ENCODE peak calls at places on chromosomes 5 and 9, in seven cellular contexts. Q is cardiac septum, B is sigmoid colon, P is A549, K is psoas muscle, N is SK-N-SH, A is colonic mucosa. U is an unnamed sample.

GRCh38 chr5:22911019-22911418 is 57.9 kb upstream of the CDH12 start:
- DNase-seq in Q (no peak), B (no peak), P (no peak), K (no peak), N (no peak), A (no peak), U (no peak)

GRCh38 chr9:91948423-91949292 is 1.4 kb downstream of the ROR2 start:
- DNase-seq in Q (peak), B (peak), P (peak), K (peak), N (peak), A (peak), U (peak)

GRCh38 chr9:116550728-116551436 is 136.2 kb upstream of the TRIM32 start:
- DNase-seq in Q (no peak), B (no peak), P (no peak), K (peak), N (no peak), A (no peak), U (no peak)

GRCh38 chr5:130479045-130479804 is 575.0 kb downstream of the CHSY3 start:
- DNase-seq in Q (no peak), B (no peak), P (no peak), K (no peak), N (no peak), A (no peak), U (no peak)

GRCh38 chr9:133844876-133845658 is 106.9 kb upstream of the SARDH start:
- DNase-seq in Q (peak), B (peak), P (no peak), K (peak), N (peak), A (peak), U (peak)

GRCh38 chr5:133819977-133820471 is 148.4 kb downstream of the C5orf15 start:
- DNase-seq in Q (peak), B (no peak), P (no peak), K (no peak), N (no peak), A (no peak), U (no peak)

GRCh38 chr5:124783285-124783684 is 36.8 kb upstream of the ZNF608 start:
- DNase-seq in Q (no peak), B (no peak), P (no peak), K (no peak), N (no peak), A (no peak), U (no peak)

GRCh38 chr9:127825319-127826051 is 22.8 kb downstream of the FPGS start:
- DNase-seq in Q (no peak), B (peak), P (peak), K (no peak), N (peak), A (peak), U (peak)

GRCh38 chr5:139725073-139725830 is 70.4 kb upstream of the PSD2 start:
- DNase-seq in Q (no peak), B (peak), P (peak), K (peak), N (peak), A (peak), U (peak)

GRCh38 chr5:60148356-60148755 is 254.8 kb upstream of the PDE4D start:
- DNase-seq in Q (no peak), B (no peak), P (no peak), K (no peak), N (no peak), A (no peak), U (no peak)

GRCh38 chr9:132499251-132499650 is 83.2 kb upstream of the BARHL1 start:
- DNase-seq in Q (no peak), B (no peak), P (no peak), K (no peak), N (no peak), A (no peak), U (no peak)

GRCh38 chr5:10275460-10275859 is 25.4 kb downstream of the CCT5 start:
- DNase-seq in Q (no peak), B (no peak), P (no peak), K (no peak), N (no peak), A (no peak), U (no peak)

GRCh38 chr9:107593224-107593870 is 103.8 kb upstream of the KLF4 start:
- DNase-seq in Q (no peak), B (no peak), P (no peak), K (no peak), N (no peak), A (no peak), U (no peak)

GRCh38 chr5:62206150-62206829 is 99.7 kb upstream of the KIF2A start:
- DNase-seq in Q (no peak), B (no peak), P (peak), K (no peak), N (peak), A (no peak), U (no peak)

GRCh38 chr9:127985011-127985410 is 4.2 kb upstream of the EEIG1 start:
- DNase-seq in Q (no peak), B (no peak), P (no peak), K (no peak), N (no peak), A (no peak), U (no peak)

GRCh38 chr5:14174235-14174636 is 31.1 kb downstream of the TRIO start:
- DNase-seq in Q (no peak), B (no peak), P (no peak), K (no peak), N (peak), A (no peak), U (no peak)

GRCh38 chr5:93267276-93267675 is 313.7 kb downstream of the NR2F1-AS1 start:
- DNase-seq in Q (no peak), B (no peak), P (no peak), K (no peak), N (no peak), A (no peak), U (no peak)

GRCh38 chr9:113139953-113140352 is 10.9 kb upstream of the SLC31A2 start:
- DNase-seq in Q (no peak), B (no peak), P (no peak), K (no peak), N (no peak), A (no peak), U (no peak)

GRCh38 chr5:57366744-57367143 is 115.9 kb downstream of the ACTBL2 start:
- DNase-seq in Q (no peak), B (no peak), P (peak), K (no peak), N (no peak), A (no peak), U (no peak)

GRCh38 chr5:132760601-132761317 is 13.5 kb downstream of the CCNI2 start:
- DNase-seq in Q (peak), B (no peak), P (no peak), K (no peak), N (no peak), A (no peak), U (no peak)

GRCh38 chr9:34976441-34976840 is 13.1 kb upstream of the DNAJB5 start:
- DNase-seq in Q (no peak), B (no peak), P (no peak), K (no peak), N (no peak), A (no peak), U (no peak)

GRCh38 chr9:127899200-127899943 is at the start of gene ST6GALNAC6:
- DNase-seq in Q (peak), B (peak), P (peak), K (peak), N (peak), A (peak), U (peak)

GRCh38 chr9:78146241-78146640 is 89.6 kb upstream of the CEP78 start:
- DNase-seq in Q (no peak), B (no peak), P (no peak), K (no peak), N (no peak), A (no peak), U (no peak)

GRCh38 chr5:60583598-60583997 is 116.4 kb downstream of the DEPDC1B start:
- DNase-seq in Q (no peak), B (no peak), P (no peak), K (no peak), N (peak), A (no peak), U (no peak)